ENCODE peak calls at places on chromosomes 12 and 14, in ten cellular contexts. One of them, this sample, is unnamed.

GRCh38 chr12:96132819-96133218 is 61.4 kb upstream of the ELK3 start:
- DNase-seq in GM20000: no peak
- DNase-seq in EL: no peak
- DNase-seq in transverse colon: peak
- DNase-seq in hypothalamus: no peak
- DNase-seq in germinal center: no peak
- DNase-seq in fibroblast of gingiva: no peak
- DNase-seq in AG20443: no peak
- DNase-seq in GM10248: no peak
- DNase-seq in endodermal cell: peak
- DNase-seq in this sample: no peak

GRCh38 chr12:91620949-91621348 is 438.3 kb upstream of the DCN start:
- DNase-seq in GM20000: no peak
- DNase-seq in EL: peak
- DNase-seq in transverse colon: no peak
- DNase-seq in hypothalamus: peak
- DNase-seq in germinal center: no peak
- DNase-seq in fibroblast of gingiva: no peak
- DNase-seq in AG20443: no peak
- DNase-seq in GM10248: no peak
- DNase-seq in endodermal cell: peak
- DNase-seq in this sample: no peak

GRCh38 chr12:3042826-3043225 is 34.4 kb upstream of the TSPAN9 start:
- DNase-seq in GM20000: no peak
- DNase-seq in EL: no peak
- DNase-seq in transverse colon: no peak
- DNase-seq in hypothalamus: no peak
- DNase-seq in germinal center: no peak
- DNase-seq in fibroblast of gingiva: no peak
- DNase-seq in AG20443: no peak
- DNase-seq in GM10248: no peak
- DNase-seq in endodermal cell: no peak
- DNase-seq in this sample: no peak

GRCh38 chr14:104502060-104502459 is 77.5 kb upstream of the C14orf180 start:
- DNase-seq in GM20000: no peak
- DNase-seq in EL: no peak
- DNase-seq in transverse colon: no peak
- DNase-seq in hypothalamus: no peak
- DNase-seq in germinal center: no peak
- DNase-seq in fibroblast of gingiva: no peak
- DNase-seq in AG20443: no peak
- DNase-seq in GM10248: peak
- DNase-seq in endodermal cell: no peak
- DNase-seq in this sample: no peak

GRCh38 chr12:102344691-102345090 is 135.7 kb downstream of the IGF1 start:
- DNase-seq in GM20000: no peak
- DNase-seq in EL: no peak
- DNase-seq in transverse colon: no peak
- DNase-seq in hypothalamus: no peak
- DNase-seq in germinal center: no peak
- DNase-seq in fibroblast of gingiva: no peak
- DNase-seq in AG20443: no peak
- DNase-seq in GM10248: no peak
- DNase-seq in endodermal cell: no peak
- DNase-seq in this sample: no peak

GRCh38 chr12:104750061-104750460 is 208.0 kb downstream of the SLC41A2 start:
- DNase-seq in GM20000: peak
- DNase-seq in EL: peak
- DNase-seq in transverse colon: peak
- DNase-seq in hypothalamus: peak
- DNase-seq in germinal center: peak
- DNase-seq in fibroblast of gingiva: peak
- DNase-seq in AG20443: peak
- DNase-seq in GM10248: peak
- DNase-seq in endodermal cell: peak
- DNase-seq in this sample: no peak

GRCh38 chr12:111085100-111085499 is 164.7 kb upstream of the MYL2 start:
- DNase-seq in GM20000: no peak
- DNase-seq in EL: no peak
- DNase-seq in transverse colon: no peak
- DNase-seq in hypothalamus: no peak
- DNase-seq in germinal center: no peak
- DNase-seq in fibroblast of gingiva: no peak
- DNase-seq in AG20443: no peak
- DNase-seq in GM10248: no peak
- DNase-seq in endodermal cell: no peak
- DNase-seq in this sample: no peak

GRCh38 chr14:23071244-23071974 is 14.1 kb upstream of the CDH24 start:
- DNase-seq in GM20000: peak
- DNase-seq in EL: peak
- DNase-seq in transverse colon: peak
- DNase-seq in hypothalamus: no peak
- DNase-seq in germinal center: peak
- DNase-seq in fibroblast of gingiva: peak
- DNase-seq in AG20443: peak
- DNase-seq in GM10248: peak
- DNase-seq in endodermal cell: peak
- DNase-seq in this sample: no peak

GRCh38 chr14:56342419-56342901 is 224.2 kb downstream of the PELI2 start:
- DNase-seq in GM20000: no peak
- DNase-seq in EL: peak
- DNase-seq in transverse colon: no peak
- DNase-seq in hypothalamus: no peak
- DNase-seq in germinal center: peak
- DNase-seq in fibroblast of gingiva: peak
- DNase-seq in AG20443: peak
- DNase-seq in GM10248: no peak
- DNase-seq in endodermal cell: no peak
- DNase-seq in this sample: no peak

GRCh38 chr14:105047283-105048016 is 17.8 kb downstream of the GPR132 start:
- DNase-seq in GM20000: no peak
- DNase-seq in EL: no peak
- DNase-seq in transverse colon: no peak
- DNase-seq in hypothalamus: no peak
- DNase-seq in germinal center: no peak
- DNase-seq in fibroblast of gingiva: no peak
- DNase-seq in AG20443: peak
- DNase-seq in GM10248: peak
- DNase-seq in endodermal cell: no peak
- DNase-seq in this sample: no peak

GRCh38 chr12:116222358-116222757 is 55.1 kb downstream of the MED13L start:
- DNase-seq in GM20000: no peak
- DNase-seq in EL: peak
- DNase-seq in transverse colon: peak
- DNase-seq in hypothalamus: no peak
- DNase-seq in germinal center: no peak
- DNase-seq in fibroblast of gingiva: peak
- DNase-seq in AG20443: peak
- DNase-seq in GM10248: no peak
- DNase-seq in endodermal cell: no peak
- DNase-seq in this sample: no peak

GRCh38 chr12:113120670-113121370 is 14.7 kb downstream of the RASAL1 start:
- DNase-seq in GM20000: no peak
- DNase-seq in EL: no peak
- DNase-seq in transverse colon: no peak
- DNase-seq in hypothalamus: no peak
- DNase-seq in germinal center: peak
- DNase-seq in fibroblast of gingiva: no peak
- DNase-seq in AG20443: no peak
- DNase-seq in GM10248: no peak
- DNase-seq in endodermal cell: no peak
- DNase-seq in this sample: peak

GRCh38 chr14:104426771-104427125 is 152.8 kb upstream of the C14orf180 start:
- DNase-seq in GM20000: no peak
- DNase-seq in EL: no peak
- DNase-seq in transverse colon: no peak
- DNase-seq in hypothalamus: no peak
- DNase-seq in germinal center: no peak
- DNase-seq in fibroblast of gingiva: no peak
- DNase-seq in AG20443: no peak
- DNase-seq in GM10248: peak
- DNase-seq in endodermal cell: peak
- DNase-seq in this sample: no peak

GRCh38 chr12:21528953-21529352 is 2.9 kb downstream of the SPX start:
- DNase-seq in GM20000: no peak
- DNase-seq in EL: no peak
- DNase-seq in transverse colon: no peak
- DNase-seq in hypothalamus: no peak
- DNase-seq in germinal center: no peak
- DNase-seq in fibroblast of gingiva: no peak
- DNase-seq in AG20443: no peak
- DNase-seq in GM10248: no peak
- DNase-seq in endodermal cell: no peak
- DNase-seq in this sample: no peak

GRCh38 chr12:113461666-113462065 is 10.0 kb downstream of the LHX5 start:
- DNase-seq in GM20000: peak
- DNase-seq in EL: peak
- DNase-seq in transverse colon: no peak
- DNase-seq in hypothalamus: no peak
- DNase-seq in germinal center: peak
- DNase-seq in fibroblast of gingiva: no peak
- DNase-seq in AG20443: peak
- DNase-seq in GM10248: peak
- DNase-seq in endodermal cell: peak
- DNase-seq in this sample: no peak

GRCh38 chr12:108332791-108333382 is 6.2 kb downstream of the CMKLR1 start:
- DNase-seq in GM20000: no peak
- DNase-seq in EL: peak
- DNase-seq in transverse colon: peak
- DNase-seq in hypothalamus: peak
- DNase-seq in germinal center: no peak
- DNase-seq in fibroblast of gingiva: peak
- DNase-seq in AG20443: peak
- DNase-seq in GM10248: no peak
- DNase-seq in endodermal cell: peak
- DNase-seq in this sample: no peak

GRCh38 chr12:89949457-89950195 is 241.0 kb upstream of the ATP2B1 start:
- DNase-seq in GM20000: peak
- DNase-seq in EL: peak
- DNase-seq in transverse colon: peak
- DNase-seq in hypothalamus: no peak
- DNase-seq in germinal center: peak
- DNase-seq in fibroblast of gingiva: peak
- DNase-seq in AG20443: peak
- DNase-seq in GM10248: peak
- DNase-seq in endodermal cell: no peak
- DNase-seq in this sample: no peak

GRCh38 chr14:77306406-77307098 is 14.1 kb downstream of the POMT2 start:
- DNase-seq in GM20000: no peak
- DNase-seq in EL: peak
- DNase-seq in transverse colon: no peak
- DNase-seq in hypothalamus: peak
- DNase-seq in germinal center: no peak
- DNase-seq in fibroblast of gingiva: peak
- DNase-seq in AG20443: peak
- DNase-seq in GM10248: no peak
- DNase-seq in endodermal cell: no peak
- DNase-seq in this sample: no peak

GRCh38 chr14:99659333-99659741 is 14.4 kb downstream of the HHIPL1 start:
- DNase-seq in GM20000: no peak
- DNase-seq in EL: no peak
- DNase-seq in transverse colon: no peak
- DNase-seq in hypothalamus: no peak
- DNase-seq in germinal center: no peak
- DNase-seq in fibroblast of gingiva: no peak
- DNase-seq in AG20443: no peak
- DNase-seq in GM10248: no peak
- DNase-seq in endodermal cell: no peak
- DNase-seq in this sample: no peak

GRCh38 chr14:74579447-74580274 is 32.4 kb downstream of the LTBP2 start:
- DNase-seq in GM20000: no peak
- DNase-seq in EL: peak
- DNase-seq in transverse colon: no peak
- DNase-seq in hypothalamus: no peak
- DNase-seq in germinal center: no peak
- DNase-seq in fibroblast of gingiva: peak
- DNase-seq in AG20443: peak
- DNase-seq in GM10248: no peak
- DNase-seq in endodermal cell: no peak
- DNase-seq in this sample: no peak

GRCh38 chr14:77302926-77303325 is 17.8 kb downstream of the POMT2 start:
- DNase-seq in GM20000: no peak
- DNase-seq in EL: peak
- DNase-seq in transverse colon: no peak
- DNase-seq in hypothalamus: no peak
- DNase-seq in germinal center: no peak
- DNase-seq in fibroblast of gingiva: no peak
- DNase-seq in AG20443: peak
- DNase-seq in GM10248: peak
- DNase-seq in endodermal cell: no peak
- DNase-seq in this sample: no peak

GRCh38 chr14:101960225-101960624 is 4.1 kb upstream of the DYNC1H1 start:
- DNase-seq in GM20000: no peak
- DNase-seq in EL: peak
- DNase-seq in transverse colon: no peak
- DNase-seq in hypothalamus: no peak
- DNase-seq in germinal center: no peak
- DNase-seq in fibroblast of gingiva: no peak
- DNase-seq in AG20443: peak
- DNase-seq in GM10248: no peak
- DNase-seq in endodermal cell: peak
- DNase-seq in this sample: no peak

GRCh38 chr12:57772429-57773322 is at the start of gene EEF1AKMT3:
- DNase-seq in GM20000: no peak
- DNase-seq in EL: peak
- DNase-seq in transverse colon: peak
- DNase-seq in hypothalamus: no peak
- DNase-seq in germinal center: peak
- DNase-seq in fibroblast of gingiva: peak
- DNase-seq in AG20443: peak
- DNase-seq in GM10248: peak
- DNase-seq in endodermal cell: no peak
- DNase-seq in this sample: no peak

GRCh38 chr12:6950944-6951540 is at the start of gene PTPN6:
- DNase-seq in GM20000: peak
- DNase-seq in EL: no peak
- DNase-seq in transverse colon: peak
- DNase-seq in hypothalamus: peak
- DNase-seq in germinal center: peak
- DNase-seq in fibroblast of gingiva: no peak
- DNase-seq in AG20443: no peak
- DNase-seq in GM10248: peak
- DNase-seq in endodermal cell: no peak
- DNase-seq in this sample: no peak

GRCh38 chr12:52952082-52952801 is 3.3 kb downstream of the KRT18 start:
- DNase-seq in GM20000: no peak
- DNase-seq in EL: no peak
- DNase-seq in transverse colon: peak
- DNase-seq in hypothalamus: no peak
- DNase-seq in germinal center: peak
- DNase-seq in fibroblast of gingiva: no peak
- DNase-seq in AG20443: no peak
- DNase-seq in GM10248: no peak
- DNase-seq in endodermal cell: peak
- DNase-seq in this sample: no peak

GRCh38 chr12:17661250-17661649 is 428.7 kb downstream of the RERGL start:
- DNase-seq in GM20000: no peak
- DNase-seq in EL: no peak
- DNase-seq in transverse colon: no peak
- DNase-seq in hypothalamus: no peak
- DNase-seq in germinal center: no peak
- DNase-seq in fibroblast of gingiva: no peak
- DNase-seq in AG20443: no peak
- DNase-seq in GM10248: no peak
- DNase-seq in endodermal cell: no peak
- DNase-seq in this sample: no peak

GRCh38 chr14:69657961-69658360 is 46.6 kb downstream of the SUSD6 start:
- DNase-seq in GM20000: no peak
- DNase-seq in EL: no peak
- DNase-seq in transverse colon: peak
- DNase-seq in hypothalamus: no peak
- DNase-seq in germinal center: no peak
- DNase-seq in fibroblast of gingiva: peak
- DNase-seq in AG20443: peak
- DNase-seq in GM10248: no peak
- DNase-seq in endodermal cell: peak
- DNase-seq in this sample: peak

GRCh38 chr12:124399622-124400021 is 104.7 kb downstream of the RFLNA start:
- DNase-seq in GM20000: peak
- DNase-seq in EL: peak
- DNase-seq in transverse colon: peak
- DNase-seq in hypothalamus: no peak
- DNase-seq in germinal center: peak
- DNase-seq in fibroblast of gingiva: no peak
- DNase-seq in AG20443: peak
- DNase-seq in GM10248: peak
- DNase-seq in endodermal cell: peak
- DNase-seq in this sample: no peak

This sample was measured in NCI-H187 treated with DMSO at 0.1 percent for 48 hours.